ENCODE peak calls at places on chromosomes 11 and 22, in seven cellular contexts. V, B, U, O, H, M and L are unnamed samples.

GRCh38 chr22:21683401-21683811 is 17.6 kb downstream of the PPIL2 start:
- DNase-seq in V (no peak), M (no peak), U (no peak), O (no peak), H (no peak), B (no peak), L (no peak)

GRCh38 chr11:121661796-121662508 is 209.2 kb upstream of the SORL1-AS1 start:
- DNase-seq in V (no peak), M (no peak), U (no peak), B (no peak), H (no peak), O (no peak), L (no peak)

GRCh38 chr22:32991353-32992115 is 66.6 kb downstream of the SYN3 start:
- DNase-seq in U (no peak), B (no peak), M (no peak), H (no peak), V (peak), O (no peak), L (peak)

GRCh38 chr11:47913569-47914244 is 65.6 kb upstream of the NUP160 start:
- DNase-seq in U (no peak), M (no peak), B (no peak), H (no peak), V (no peak), O (no peak), L (no peak)

GRCh38 chr22:36493690-36494110 is 12.3 kb upstream of the TXN2 start:
- DNase-seq in B (no peak), V (no peak), O (no peak), H (no peak), U (no peak), M (no peak), L (no peak)

GRCh38 chr11:9759519-9760179 is 95.8 kb downstream of the SWAP70 start:
- DNase-seq in O (no peak), M (peak), V (peak), B (peak), U (peak), H (peak), L (peak)

GRCh38 chr22:29130490-29130889 is 57.7 kb downstream of the KREMEN1 start:
- DNase-seq in B (no peak), M (no peak), H (no peak), V (no peak), O (no peak), U (no peak), L (no peak)

GRCh38 chr11:8608646-8609045 is 14.6 kb upstream of the STK33 start:
- DNase-seq in M (no peak), B (no peak), H (no peak), O (no peak), U (no peak), V (peak), L (no peak)

GRCh38 chr11:120149246-120149645 is 11.3 kb upstream of the TRIM29 start:
- DNase-seq in V (no peak), H (no peak), M (no peak), U (no peak), O (no peak), B (no peak), L (no peak)

GRCh38 chr11:123188508-123189165 is 6.4 kb downstream of the CLMP start:
- DNase-seq in M (no peak), B (no peak), U (no peak), H (no peak), V (no peak), O (peak), L (no peak)

GRCh38 chr11:69136471-69136870 is 19.3 kb upstream of the SMIM38 start:
- DNase-seq in B (no peak), M (no peak), U (no peak), V (no peak), H (no peak), O (no peak), L (no peak)

GRCh38 chr11:105610796-105611361 is 1.0 kb downstream of the GRIA4 start:
- DNase-seq in H (no peak), V (no peak), U (no peak), M (no peak), O (peak), B (no peak), L (no peak)

GRCh38 chr22:28174509-28174908 is 255.5 kb upstream of the PITPNB start:
- DNase-seq in M (no peak), O (no peak), H (no peak), B (no peak), V (no peak), U (no peak), L (no peak)

GRCh38 chr11:64813826-64814225 is 3.5 kb upstream of the MEN1 start:
- DNase-seq in H (no peak), M (no peak), U (no peak), B (no peak), O (no peak), V (no peak), L (no peak)

GRCh38 chr11:114317738-114318137 is 21.5 kb downstream of the NNMT start:
- DNase-seq in B (peak), O (peak), H (no peak), V (no peak), U (no peak), M (no peak), L (no peak)

GRCh38 chr11:42237701-42238235 is 778.3 kb upstream of the LRRC4C start:
- DNase-seq in M (no peak), B (no peak), H (no peak), V (no peak), O (no peak), U (no peak), L (peak)

GRCh38 chr22:37182949-37183245 is 5.2 kb downstream of the C1QTNF6 start:
- DNase-seq in B (no peak), V (no peak), H (no peak), M (peak), U (no peak), O (no peak), L (no peak)

GRCh38 chr22:22037229-22037628 is 54.6 kb upstream of the TOP3B start:
- DNase-seq in O (peak), M (no peak), V (no peak), U (no peak), H (no peak), B (no peak), L (no peak)

GRCh38 chr11:44840526-44840925 is 110.2 kb downstream of the TP53I11 start:
- DNase-seq in V (no peak), H (no peak), U (no peak), M (no peak), B (no peak), O (no peak), L (no peak)

GRCh38 chr11:84261707-84262106 is 975.5 kb upstream of the CCDC90B start:
- DNase-seq in M (peak), O (peak), U (no peak), B (no peak), H (no peak), V (peak), L (no peak)

GRCh38 chr11:2673871-2674471 is 25.8 kb downstream of the KCNQ1OT1 start:
- DNase-seq in H (no peak), M (no peak), V (peak), B (no peak), O (no peak), U (peak), L (no peak)

GRCh38 chr22:42664976-42665831 is 16.0 kb upstream of the CYB5R3 start:
- DNase-seq in U (no peak), M (no peak), O (no peak), H (no peak), V (no peak), B (no peak), L (no peak)

GRCh38 chr22:26547426-26547825 is 35.2 kb upstream of the TFIP11 start:
- DNase-seq in B (no peak), M (no peak), O (no peak), H (no peak), V (no peak), U (no peak), L (peak)

DNA sequence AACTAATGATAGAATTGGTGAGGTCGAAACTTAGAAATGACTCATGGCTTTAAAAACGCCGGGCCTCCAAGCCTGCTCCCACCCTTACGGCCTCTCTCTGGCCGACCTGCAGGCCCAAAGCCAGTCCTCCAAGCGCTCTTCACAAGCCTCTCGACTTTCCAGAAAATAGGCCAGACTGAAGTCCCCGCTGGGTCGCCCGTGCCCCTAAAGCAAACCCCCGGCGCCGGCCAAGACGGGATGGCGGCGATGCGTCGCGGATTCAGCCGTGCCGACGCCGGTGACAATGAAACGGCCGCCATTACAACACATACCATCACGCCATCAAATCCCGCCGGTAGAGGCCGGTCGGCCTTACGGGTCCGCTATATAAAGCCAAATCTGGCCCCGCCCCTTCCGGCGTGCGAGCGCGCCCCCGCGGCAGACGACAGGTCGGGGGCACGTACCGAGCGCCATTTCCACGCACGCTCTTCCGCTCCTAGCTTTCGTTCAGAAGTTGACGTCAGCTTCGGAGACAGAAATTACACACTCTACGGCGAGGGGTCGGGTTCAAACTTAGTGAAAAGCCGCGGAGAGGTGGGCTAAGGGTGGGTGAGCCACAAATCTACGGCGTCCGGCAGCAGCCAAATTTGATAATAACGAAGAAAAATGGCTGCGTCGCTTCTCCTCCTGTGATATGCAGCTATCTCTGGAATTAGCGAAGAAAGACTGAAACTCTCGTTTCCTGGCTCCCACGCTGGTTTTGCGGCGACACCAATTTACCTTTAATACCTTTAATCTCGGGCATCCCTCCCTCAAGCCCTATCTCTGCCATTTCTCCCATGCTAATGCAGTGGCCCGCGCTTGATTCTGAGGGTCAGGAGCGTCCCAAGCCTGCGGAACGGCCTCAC is at the start of gene RPL3:
- DNase-seq in U (peak), H (peak), O (peak), M (peak), B (peak), V (peak), L (peak)
- TF ChIP-seq CTCF in U (no peak), H (peak), O (peak), M (no peak), B (no peak), V (peak), L (no peak)

DNA sequence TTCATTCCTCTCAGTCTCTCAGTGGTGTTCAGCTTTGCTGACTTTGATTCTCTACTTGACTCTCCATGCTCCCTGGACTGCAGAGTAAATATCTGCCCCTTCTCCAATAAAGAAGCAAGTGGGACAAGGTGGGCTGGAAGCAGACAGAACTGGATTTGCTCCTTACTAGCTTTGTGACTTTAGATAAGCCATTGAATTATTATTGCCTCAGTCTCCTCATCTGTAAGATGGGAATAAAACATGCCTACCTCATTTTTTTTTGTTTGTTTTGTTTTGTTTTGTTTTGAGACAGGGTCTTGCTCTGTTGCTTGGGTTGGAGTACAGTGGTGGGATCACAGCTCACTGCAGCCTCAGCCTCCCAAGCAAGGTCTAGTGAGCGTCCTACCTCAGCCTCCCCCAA is 44.6 kb downstream of the WT1 start:
- DNase-seq in O (no peak), H (no peak), M (no peak), U (no peak), B (no peak), V (no peak), L (no peak)
- H3K27ac ChIP-seq in O (no peak), H (no peak), M (no peak), U (no peak), B (no peak), V (no peak), L (no peak)

DNA sequence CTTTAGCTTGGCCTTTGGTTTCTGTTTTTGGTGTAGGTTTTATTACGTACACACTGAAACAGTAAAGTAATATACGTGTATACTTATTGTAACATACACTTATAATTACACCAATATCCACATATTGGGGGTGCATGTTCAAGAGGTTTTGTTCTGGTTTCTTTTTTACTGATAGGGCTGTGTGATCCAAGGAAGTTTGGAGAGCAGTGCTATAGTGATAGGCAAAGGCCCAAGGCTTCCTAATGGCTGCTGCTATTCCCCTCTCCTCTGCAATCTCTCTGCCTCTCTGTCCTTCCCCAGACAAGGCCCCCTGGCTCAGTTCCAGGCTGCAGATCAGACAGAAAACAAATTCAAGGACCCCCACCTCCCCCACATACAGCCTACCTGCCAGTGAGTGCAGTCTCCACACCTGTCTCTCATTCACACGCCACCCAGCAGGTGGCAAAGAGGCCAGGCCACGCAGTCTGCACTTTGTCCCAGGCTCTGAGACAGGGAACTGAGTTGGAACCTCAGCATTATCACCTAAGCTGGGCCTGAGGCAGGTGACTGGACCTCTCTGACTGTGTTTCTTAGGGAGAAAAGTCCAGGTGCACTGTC is 15.1 kb downstream of the TMEM184B start:
- DNase-seq in U (peak), B (no peak), O (no peak), H (no peak), M (peak), V (no peak), L (no peak)
- TF ChIP-seq CTCF in U (no peak), B (no peak), O (no peak), H (no peak), M (no peak), V (no peak), L (no peak)

GRCh38 chr11:130847517-130847916 is 68.8 kb downstream of the SNX19 start:
- DNase-seq in V (no peak), H (no peak), O (no peak), B (peak), U (no peak), M (no peak), L (peak)
- H3K27ac ChIP-seq in V (no peak), H (no peak), O (no peak), B (no peak), U (no peak), M (no peak), L (no peak)

GRCh38 chr11:72534859-72535547 is 100.7 kb upstream of the CLPB start:
- DNase-seq in B (peak), V (no peak), H (no peak), U (no peak), O (peak), M (no peak), L (no peak)
- TF ChIP-seq CTCF in B (peak), V (no peak), H (no peak), U (no peak), O (peak), M (no peak), L (no peak)

GRCh38 chr11:92324890-92325289 is 100.3 kb downstream of the FAT3 start:
- DNase-seq in O (no peak), B (no peak), M (no peak), H (no peak), V (no peak), U (no peak), L (no peak)

GRCh38 chr11:92329137-92329536 is 104.5 kb downstream of the FAT3 start:
- DNase-seq in B (no peak), O (no peak), M (no peak), V (no peak), U (no peak), H (no peak), L (no peak)

GRCh38 chr11:92322225-92322624 is 97.6 kb downstream of the FAT3 start:
- DNase-seq in B (no peak), U (no peak), M (no peak), O (no peak), H (no peak), V (no peak), L (no peak)

GRCh38 chr11:92329644-92330043 is 105.0 kb downstream of the FAT3 start:
- DNase-seq in V (no peak), M (no peak), B (no peak), U (no peak), H (no peak), O (no peak), L (peak)

DNA sequence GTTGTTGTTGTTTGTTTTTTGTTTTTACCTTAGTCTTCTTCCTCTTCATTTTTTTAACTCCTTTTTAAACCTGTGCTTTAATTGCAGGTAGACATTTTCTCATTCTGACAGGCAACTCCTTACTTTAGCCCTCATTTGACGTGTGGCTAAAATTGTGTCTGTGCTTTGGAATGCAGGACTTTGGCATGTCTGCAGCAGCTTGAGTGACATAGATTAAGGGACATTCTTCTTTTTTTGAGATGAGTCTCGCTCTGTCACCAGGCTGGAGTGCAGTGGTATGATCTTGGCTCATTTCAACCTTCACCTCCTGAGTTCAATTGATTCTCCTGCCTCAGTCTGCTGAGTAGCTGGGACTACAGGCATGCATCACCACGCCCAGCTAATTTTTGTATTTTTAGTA is 100.8 kb downstream of the FAT3 start:
- DNase-seq in V (no peak), O (no peak), B (no peak), H (no peak), U (no peak), M (no peak), L (no peak)
- H3K27ac ChIP-seq in V (no peak), O (no peak), B (no peak), H (no peak), U (no peak), M (no peak), L (no peak)

DNA sequence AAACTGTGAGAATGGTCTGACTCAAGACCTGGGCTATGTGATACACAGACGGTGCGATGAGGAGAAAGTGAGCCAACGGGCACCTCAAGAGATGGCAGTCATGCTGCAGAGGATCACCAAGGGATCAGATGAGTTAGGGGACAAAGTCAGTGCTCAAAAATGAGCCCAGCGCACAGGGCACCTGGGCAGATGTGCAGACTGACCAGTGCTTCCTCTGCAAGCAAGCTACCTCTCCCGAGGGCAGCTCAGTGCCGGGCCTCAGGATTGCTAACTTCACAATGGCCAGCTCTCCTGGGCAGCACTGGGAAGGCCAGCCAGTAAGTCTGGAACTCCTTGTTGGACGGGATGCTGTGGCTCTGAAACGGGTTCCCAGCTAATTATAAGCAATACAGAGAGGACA is 15.3 kb downstream of the HDHD5 start:
- DNase-seq in U (no peak), V (no peak), B (no peak), O (no peak), M (no peak), H (no peak), L (no peak)
- TF ChIP-seq CTCF in U (no peak), V (no peak), B (no peak), O (no peak), M (no peak), H (no peak), L (no peak)